ENCODE peak calls at places on chromosomes 11 and 22, in seven cellular contexts. One of them, this sample, is unnamed.
A peak's percentile ranks its signal among the peaks of the same experiment; 100 is the strongest.

GRCh38 chr11:115501895-115502589 is 2.2 kb downstream of the CADM1 start:
- DNase-seq in CD4-positive, alpha-beta memory T cell: peak; percentile 8
- DNase-seq in activated T-cell treated with anti-CD3 and anti-CD28 coated beads for 48 hours: peak; percentile 4
- DNase-seq in Calu3: no peak
- DNase-seq in tibial artery: no peak
- DNase-seq in stimulated activated CD4-positive, alpha-beta T cell treated with anti-CD3 and anti-CD28 coated beads, Interleukin-12 subunit alpha, Interleukin-12 subunit beta, amount 100 ng/mL, for 48 hours: no peak
- DNase-seq in activated gamma-delta T cell: no peak
- DNase-seq in this sample: no peak

GRCh38 chr11:16785520-16786128 is 47.2 kb downstream of the C11orf58 start:
- DNase-seq in CD4-positive, alpha-beta memory T cell: peak; percentile 44
- DNase-seq in activated T-cell treated with anti-CD3 and anti-CD28 coated beads for 48 hours: peak; percentile 36
- DNase-seq in Calu3: peak; percentile 72
- DNase-seq in tibial artery: peak; percentile 77
- DNase-seq in stimulated activated CD4-positive, alpha-beta T cell treated with anti-CD3 and anti-CD28 coated beads, Interleukin-12 subunit alpha, Interleukin-12 subunit beta, amount 100 ng/mL, for 48 hours: peak; percentile 56
- DNase-seq in activated gamma-delta T cell: no peak
- DNase-seq in this sample: peak; percentile 76

GRCh38 chr22:45997077-45997774 is 20.3 kb upstream of the WNT7B start:
- DNase-seq in CD4-positive, alpha-beta memory T cell: no peak
- DNase-seq in activated T-cell treated with anti-CD3 and anti-CD28 coated beads for 48 hours: no peak
- DNase-seq in Calu3: peak; percentile 29
- DNase-seq in tibial artery: peak; percentile 96
- DNase-seq in stimulated activated CD4-positive, alpha-beta T cell treated with anti-CD3 and anti-CD28 coated beads, Interleukin-12 subunit alpha, Interleukin-12 subunit beta, amount 100 ng/mL, for 48 hours: no peak
- DNase-seq in activated gamma-delta T cell: no peak
- DNase-seq in this sample: peak; percentile 89

GRCh38 chr22:29883045-29883830 is at the start of gene MTMR3:
- DNase-seq in CD4-positive, alpha-beta memory T cell: peak; percentile 86
- DNase-seq in activated T-cell treated with anti-CD3 and anti-CD28 coated beads for 48 hours: peak; percentile 97
- DNase-seq in Calu3: peak; percentile 98
- DNase-seq in tibial artery: peak; percentile 95
- DNase-seq in stimulated activated CD4-positive, alpha-beta T cell treated with anti-CD3 and anti-CD28 coated beads, Interleukin-12 subunit alpha, Interleukin-12 subunit beta, amount 100 ng/mL, for 48 hours: peak; percentile 94
- DNase-seq in activated gamma-delta T cell: peak; percentile 77
- DNase-seq in this sample: peak; percentile 95

GRCh38 chr11:73384871-73385692 is 8.9 kb downstream of the RELT start:
- DNase-seq in CD4-positive, alpha-beta memory T cell: no peak
- DNase-seq in activated T-cell treated with anti-CD3 and anti-CD28 coated beads for 48 hours: no peak
- DNase-seq in Calu3: no peak
- DNase-seq in tibial artery: no peak
- DNase-seq in stimulated activated CD4-positive, alpha-beta T cell treated with anti-CD3 and anti-CD28 coated beads, Interleukin-12 subunit alpha, Interleukin-12 subunit beta, amount 100 ng/mL, for 48 hours: no peak
- DNase-seq in activated gamma-delta T cell: no peak
- DNase-seq in this sample: peak; percentile 53

GRCh38 chr11:66426314-66426713 is 5.5 kb downstream of the NPAS4 start:
- DNase-seq in CD4-positive, alpha-beta memory T cell: no peak
- DNase-seq in activated T-cell treated with anti-CD3 and anti-CD28 coated beads for 48 hours: no peak
- DNase-seq in Calu3: no peak
- DNase-seq in tibial artery: no peak
- DNase-seq in stimulated activated CD4-positive, alpha-beta T cell treated with anti-CD3 and anti-CD28 coated beads, Interleukin-12 subunit alpha, Interleukin-12 subunit beta, amount 100 ng/mL, for 48 hours: no peak
- DNase-seq in activated gamma-delta T cell: no peak
- DNase-seq in this sample: no peak

GRCh38 chr11:109037856-109038780 is 373.2 kb downstream of the DDX10 start:
- DNase-seq in CD4-positive, alpha-beta memory T cell: no peak
- DNase-seq in activated T-cell treated with anti-CD3 and anti-CD28 coated beads for 48 hours: no peak
- DNase-seq in Calu3: no peak
- DNase-seq in tibial artery: no peak
- DNase-seq in stimulated activated CD4-positive, alpha-beta T cell treated with anti-CD3 and anti-CD28 coated beads, Interleukin-12 subunit alpha, Interleukin-12 subunit beta, amount 100 ng/mL, for 48 hours: no peak
- DNase-seq in activated gamma-delta T cell: no peak
- DNase-seq in this sample: peak; percentile 19

GRCh38 chr11:109641549-109641948 is 219.6 kb downstream of the C11orf87 start:
- DNase-seq in CD4-positive, alpha-beta memory T cell: no peak
- DNase-seq in activated T-cell treated with anti-CD3 and anti-CD28 coated beads for 48 hours: no peak
- DNase-seq in Calu3: no peak
- DNase-seq in tibial artery: no peak
- DNase-seq in stimulated activated CD4-positive, alpha-beta T cell treated with anti-CD3 and anti-CD28 coated beads, Interleukin-12 subunit alpha, Interleukin-12 subunit beta, amount 100 ng/mL, for 48 hours: no peak
- DNase-seq in activated gamma-delta T cell: no peak
- DNase-seq in this sample: no peak

GRCh38 chr11:65446446-65447277 is 24.1 kb downstream of the NEAT1 start:
- DNase-seq in CD4-positive, alpha-beta memory T cell: no peak
- DNase-seq in activated T-cell treated with anti-CD3 and anti-CD28 coated beads for 48 hours: no peak
- DNase-seq in Calu3: no peak
- DNase-seq in tibial artery: peak; percentile 86
- DNase-seq in stimulated activated CD4-positive, alpha-beta T cell treated with anti-CD3 and anti-CD28 coated beads, Interleukin-12 subunit alpha, Interleukin-12 subunit beta, amount 100 ng/mL, for 48 hours: no peak
- DNase-seq in activated gamma-delta T cell: no peak
- DNase-seq in this sample: no peak

GRCh38 chr22:35528967-35529366 is 11.7 kb upstream of the RASD2 start:
- DNase-seq in CD4-positive, alpha-beta memory T cell: no peak
- DNase-seq in activated T-cell treated with anti-CD3 and anti-CD28 coated beads for 48 hours: no peak
- DNase-seq in Calu3: no peak
- DNase-seq in tibial artery: no peak
- DNase-seq in stimulated activated CD4-positive, alpha-beta T cell treated with anti-CD3 and anti-CD28 coated beads, Interleukin-12 subunit alpha, Interleukin-12 subunit beta, amount 100 ng/mL, for 48 hours: no peak
- DNase-seq in activated gamma-delta T cell: no peak
- DNase-seq in this sample: no peak

GRCh38 chr22:44024288-44024908 is at the start of gene PARVB:
- DNase-seq in CD4-positive, alpha-beta memory T cell: no peak
- DNase-seq in activated T-cell treated with anti-CD3 and anti-CD28 coated beads for 48 hours: peak; percentile 15
- DNase-seq in Calu3: peak; percentile 15
- DNase-seq in tibial artery: no peak
- DNase-seq in stimulated activated CD4-positive, alpha-beta T cell treated with anti-CD3 and anti-CD28 coated beads, Interleukin-12 subunit alpha, Interleukin-12 subunit beta, amount 100 ng/mL, for 48 hours: no peak
- DNase-seq in activated gamma-delta T cell: no peak
- DNase-seq in this sample: peak; percentile 12

GRCh38 chr11:69153661-69154060 is 2.1 kb upstream of the SMIM38 start:
- DNase-seq in CD4-positive, alpha-beta memory T cell: no peak
- DNase-seq in activated T-cell treated with anti-CD3 and anti-CD28 coated beads for 48 hours: no peak
- DNase-seq in Calu3: no peak
- DNase-seq in tibial artery: peak; percentile 29
- DNase-seq in stimulated activated CD4-positive, alpha-beta T cell treated with anti-CD3 and anti-CD28 coated beads, Interleukin-12 subunit alpha, Interleukin-12 subunit beta, amount 100 ng/mL, for 48 hours: no peak
- DNase-seq in activated gamma-delta T cell: no peak
- DNase-seq in this sample: peak; percentile 81

GRCh38 chr11:93685196-93685595 is 23.7 kb downstream of the CEP295 start:
- DNase-seq in CD4-positive, alpha-beta memory T cell: no peak
- DNase-seq in activated T-cell treated with anti-CD3 and anti-CD28 coated beads for 48 hours: no peak
- DNase-seq in Calu3: no peak
- DNase-seq in tibial artery: no peak
- DNase-seq in stimulated activated CD4-positive, alpha-beta T cell treated with anti-CD3 and anti-CD28 coated beads, Interleukin-12 subunit alpha, Interleukin-12 subunit beta, amount 100 ng/mL, for 48 hours: no peak
- DNase-seq in activated gamma-delta T cell: no peak
- DNase-seq in this sample: no peak

GRCh38 chr22:43407591-43407990 is 4.2 kb upstream of the MPPED1 start:
- DNase-seq in CD4-positive, alpha-beta memory T cell: no peak
- DNase-seq in activated T-cell treated with anti-CD3 and anti-CD28 coated beads for 48 hours: no peak
- DNase-seq in Calu3: no peak
- DNase-seq in tibial artery: no peak
- DNase-seq in stimulated activated CD4-positive, alpha-beta T cell treated with anti-CD3 and anti-CD28 coated beads, Interleukin-12 subunit alpha, Interleukin-12 subunit beta, amount 100 ng/mL, for 48 hours: no peak
- DNase-seq in activated gamma-delta T cell: no peak
- DNase-seq in this sample: no peak

GRCh38 chr11:1283906-1284305 is 25.5 kb downstream of the TOLLIP start:
- DNase-seq in CD4-positive, alpha-beta memory T cell: no peak
- DNase-seq in activated T-cell treated with anti-CD3 and anti-CD28 coated beads for 48 hours: no peak
- DNase-seq in Calu3: no peak
- DNase-seq in tibial artery: no peak
- DNase-seq in stimulated activated CD4-positive, alpha-beta T cell treated with anti-CD3 and anti-CD28 coated beads, Interleukin-12 subunit alpha, Interleukin-12 subunit beta, amount 100 ng/mL, for 48 hours: no peak
- DNase-seq in activated gamma-delta T cell: no peak
- DNase-seq in this sample: no peak

GRCh38 chr11:130631119-130631518 is 182.7 kb downstream of the ADAMTS15 start:
- DNase-seq in CD4-positive, alpha-beta memory T cell: no peak
- DNase-seq in activated T-cell treated with anti-CD3 and anti-CD28 coated beads for 48 hours: no peak
- DNase-seq in Calu3: peak; percentile 19
- DNase-seq in tibial artery: no peak
- DNase-seq in stimulated activated CD4-positive, alpha-beta T cell treated with anti-CD3 and anti-CD28 coated beads, Interleukin-12 subunit alpha, Interleukin-12 subunit beta, amount 100 ng/mL, for 48 hours: peak; percentile 2
- DNase-seq in activated gamma-delta T cell: no peak
- DNase-seq in this sample: peak; percentile 44